ENCODE peak calls at places on chromosomes 2 and 18, in ten cellular contexts. One of them, this sample, is unnamed.

GRCh38 chr2:101418704-101419663 is 31.7 kb upstream of the CREG2 start:
- DNase-seq in upper lobe of right lung: no peak
- DNase-seq in mucosa of descending colon: peak; percentile 84
- DNase-seq in dorsolateral prefrontal cortex: no peak
- DNase-seq in stomach: peak; percentile 68
- DNase-seq in fibroblast of mammary gland: peak; percentile 74
- DNase-seq in body of pancreas: peak; percentile 49
- DNase-seq in MCF 10A: peak; percentile 75
- DNase-seq in GM10248: peak; percentile 58
- DNase-seq in psoas muscle: no peak
- DNase-seq in this sample: peak; percentile 67

GRCh38 chr2:222751821-222752719 is 80.6 kb downstream of the MOGAT1 start:
- DNase-seq in GM10248: no peak
- DNase-seq in upper lobe of right lung: no peak
- DNase-seq in mucosa of descending colon: no peak
- DNase-seq in stomach: no peak
- DNase-seq in MCF 10A: no peak
- DNase-seq in fibroblast of mammary gland: no peak
- DNase-seq in psoas muscle: no peak
- DNase-seq in dorsolateral prefrontal cortex: no peak
- DNase-seq in body of pancreas: no peak
- DNase-seq in this sample: no peak

GRCh38 chr2:227853765-227854271 is 17.6 kb upstream of the DAW1 start:
- DNase-seq in fibroblast of mammary gland: peak; percentile 69
- DNase-seq in dorsolateral prefrontal cortex: no peak
- DNase-seq in psoas muscle: no peak
- DNase-seq in MCF 10A: peak; percentile 51
- DNase-seq in upper lobe of right lung: no peak
- DNase-seq in stomach: no peak
- DNase-seq in body of pancreas: no peak
- DNase-seq in mucosa of descending colon: no peak
- DNase-seq in GM10248: no peak
- DNase-seq in this sample: no peak

GRCh38 chr2:100819365-100820345 is at the start of gene NPAS2:
- DNase-seq in fibroblast of mammary gland: peak; percentile 37
- DNase-seq in mucosa of descending colon: peak; percentile 57
- DNase-seq in body of pancreas: peak; percentile 69
- DNase-seq in psoas muscle: peak; percentile 43
- DNase-seq in stomach: peak; percentile 53
- DNase-seq in dorsolateral prefrontal cortex: no peak
- DNase-seq in GM10248: peak; percentile 21
- DNase-seq in upper lobe of right lung: peak; percentile 67
- DNase-seq in MCF 10A: peak; percentile 16
- DNase-seq in this sample: peak; percentile 36

GRCh38 chr2:19887508-19887907 is 14.3 kb downstream of the TTC32 start:
- DNase-seq in fibroblast of mammary gland: no peak
- DNase-seq in upper lobe of right lung: no peak
- DNase-seq in stomach: no peak
- DNase-seq in body of pancreas: no peak
- DNase-seq in psoas muscle: no peak
- DNase-seq in GM10248: peak; percentile 5
- DNase-seq in MCF 10A: no peak
- DNase-seq in mucosa of descending colon: peak; percentile 44
- DNase-seq in dorsolateral prefrontal cortex: no peak
- DNase-seq in this sample: no peak

GRCh38 chr2:42328148-42328833 is 32.7 kb downstream of the COX7A2L start:
- DNase-seq in body of pancreas: no peak
- DNase-seq in psoas muscle: no peak
- DNase-seq in GM10248: no peak
- DNase-seq in mucosa of descending colon: no peak
- DNase-seq in dorsolateral prefrontal cortex: no peak
- DNase-seq in fibroblast of mammary gland: peak; percentile 60
- DNase-seq in stomach: no peak
- DNase-seq in MCF 10A: peak; percentile 36
- DNase-seq in upper lobe of right lung: no peak
- DNase-seq in this sample: peak; percentile 28

GRCh38 chr18:5543854-5544389 is at the start of gene EPB41L3:
- DNase-seq in fibroblast of mammary gland: peak; percentile 16
- DNase-seq in mucosa of descending colon: peak; percentile 10
- DNase-seq in upper lobe of right lung: peak; percentile 78
- DNase-seq in MCF 10A: no peak
- DNase-seq in dorsolateral prefrontal cortex: peak; percentile 71
- DNase-seq in body of pancreas: peak; percentile 28
- DNase-seq in stomach: no peak
- DNase-seq in psoas muscle: peak; percentile 65
- DNase-seq in GM10248: no peak
- DNase-seq in this sample: no peak

GRCh38 chr2:66569321-66569851 is 134.5 kb downstream of the MEIS1 start:
- DNase-seq in stomach: no peak
- DNase-seq in upper lobe of right lung: no peak
- DNase-seq in mucosa of descending colon: no peak
- DNase-seq in GM10248: no peak
- DNase-seq in dorsolateral prefrontal cortex: no peak
- DNase-seq in MCF 10A: no peak
- DNase-seq in body of pancreas: no peak
- DNase-seq in psoas muscle: no peak
- DNase-seq in fibroblast of mammary gland: peak; percentile 78
- DNase-seq in this sample: no peak

GRCh38 chr2:241224851-241225438 is 36.5 kb downstream of the ANO7 start:
- DNase-seq in fibroblast of mammary gland: no peak
- DNase-seq in GM10248: no peak
- DNase-seq in psoas muscle: no peak
- DNase-seq in body of pancreas: no peak
- DNase-seq in stomach: no peak
- DNase-seq in mucosa of descending colon: no peak
- DNase-seq in dorsolateral prefrontal cortex: peak; percentile 36
- DNase-seq in MCF 10A: peak; percentile 9
- DNase-seq in upper lobe of right lung: no peak
- DNase-seq in this sample: no peak

GRCh38 chr2:214587442-214587841 is 176.6 kb downstream of the VWC2L start:
- DNase-seq in mucosa of descending colon: peak; percentile 15
- DNase-seq in upper lobe of right lung: no peak
- DNase-seq in dorsolateral prefrontal cortex: no peak
- DNase-seq in fibroblast of mammary gland: peak; percentile 2
- DNase-seq in psoas muscle: no peak
- DNase-seq in stomach: no peak
- DNase-seq in body of pancreas: no peak
- DNase-seq in GM10248: no peak
- DNase-seq in MCF 10A: no peak
- DNase-seq in this sample: no peak

GRCh38 chr2:146678516-146678915 is 1166.3 kb upstream of the ACVR2A start:
- DNase-seq in upper lobe of right lung: no peak
- DNase-seq in psoas muscle: no peak
- DNase-seq in GM10248: no peak
- DNase-seq in fibroblast of mammary gland: no peak
- DNase-seq in dorsolateral prefrontal cortex: no peak
- DNase-seq in body of pancreas: no peak
- DNase-seq in MCF 10A: no peak
- DNase-seq in stomach: no peak
- DNase-seq in mucosa of descending colon: no peak
- DNase-seq in this sample: no peak

GRCh38 chr18:22831441-22831904 is 101.7 kb upstream of the RBBP8 start:
- DNase-seq in stomach: no peak
- DNase-seq in fibroblast of mammary gland: peak; percentile 86
- DNase-seq in GM10248: no peak
- DNase-seq in MCF 10A: peak; percentile 97
- DNase-seq in psoas muscle: no peak
- DNase-seq in mucosa of descending colon: peak; percentile 60
- DNase-seq in body of pancreas: no peak
- DNase-seq in dorsolateral prefrontal cortex: no peak
- DNase-seq in upper lobe of right lung: no peak
- DNase-seq in this sample: no peak

GRCh38 chr2:219514196-219514761 is at the start of gene ASIC4:
- DNase-seq in GM10248: no peak
- DNase-seq in MCF 10A: no peak
- DNase-seq in mucosa of descending colon: no peak
- DNase-seq in dorsolateral prefrontal cortex: peak; percentile 62
- DNase-seq in stomach: no peak
- DNase-seq in body of pancreas: no peak
- DNase-seq in upper lobe of right lung: no peak
- DNase-seq in fibroblast of mammary gland: no peak
- DNase-seq in psoas muscle: no peak
- DNase-seq in this sample: no peak

GRCh38 chr2:109475531-109476210 is 138.1 kb downstream of the SEPTIN10 start:
- DNase-seq in upper lobe of right lung: no peak
- DNase-seq in MCF 10A: peak; percentile 58
- DNase-seq in psoas muscle: no peak
- DNase-seq in stomach: no peak
- DNase-seq in GM10248: no peak
- DNase-seq in fibroblast of mammary gland: peak; percentile 67
- DNase-seq in mucosa of descending colon: no peak
- DNase-seq in dorsolateral prefrontal cortex: no peak
- DNase-seq in body of pancreas: no peak
- DNase-seq in this sample: no peak

GRCh38 chr2:216765810-216766259 is 70.5 kb upstream of the IGFBP5 start:
- DNase-seq in fibroblast of mammary gland: no peak
- DNase-seq in psoas muscle: no peak
- DNase-seq in dorsolateral prefrontal cortex: no peak
- DNase-seq in mucosa of descending colon: no peak
- DNase-seq in stomach: no peak
- DNase-seq in upper lobe of right lung: no peak
- DNase-seq in MCF 10A: no peak
- DNase-seq in GM10248: no peak
- DNase-seq in body of pancreas: no peak
- DNase-seq in this sample: no peak
- TF ChIP-seq CTCF in fibroblast of mammary gland: no peak
- TF ChIP-seq CTCF in psoas muscle: no peak
- TF ChIP-seq CTCF in dorsolateral prefrontal cortex: no peak
- TF ChIP-seq CTCF in mucosa of descending colon: no peak
- TF ChIP-seq CTCF in stomach: no peak
- TF ChIP-seq CTCF in upper lobe of right lung: no peak
- TF ChIP-seq CTCF in MCF 10A: no peak
- TF ChIP-seq CTCF in GM10248: no peak
- TF ChIP-seq CTCF in body of pancreas: no peak
- TF ChIP-seq CTCF in this sample: no peak

DNA sequence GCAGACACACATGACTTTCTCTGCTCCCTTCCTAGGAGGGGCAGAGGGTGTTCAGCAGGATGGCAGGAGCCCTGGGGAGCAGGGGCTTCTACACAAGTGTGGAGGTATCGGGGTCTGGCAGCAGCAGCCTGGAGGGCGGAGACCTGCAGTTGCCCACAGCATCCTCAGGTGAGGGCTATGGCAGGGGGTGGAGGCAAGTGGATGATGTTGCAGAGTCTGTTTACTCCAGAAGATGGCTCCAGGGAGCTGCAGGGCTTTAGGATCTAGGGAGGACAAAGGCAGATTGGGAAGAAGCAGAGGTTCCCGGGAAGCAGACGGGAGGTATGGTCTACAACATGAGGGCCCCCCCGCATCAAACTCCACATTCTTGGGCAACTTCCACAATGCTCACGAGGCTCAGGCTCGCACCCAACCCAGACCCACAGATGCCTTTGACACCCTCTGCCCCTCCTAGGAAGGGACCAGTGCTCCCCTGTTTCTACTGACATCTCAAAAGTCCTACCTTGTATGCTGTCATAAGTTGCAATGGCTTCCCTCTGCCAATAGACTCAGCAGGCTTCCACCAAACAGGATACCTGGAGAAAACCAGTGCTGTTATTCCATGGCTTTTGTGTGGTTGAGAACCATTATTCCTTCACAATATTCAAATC is 12.0 kb upstream of the ATP6V1C2 start:
- DNase-seq in GM10248: no peak
- DNase-seq in fibroblast of mammary gland: no peak
- DNase-seq in psoas muscle: no peak
- DNase-seq in upper lobe of right lung: no peak
- DNase-seq in mucosa of descending colon: peak; percentile 50
- DNase-seq in dorsolateral prefrontal cortex: no peak
- DNase-seq in MCF 10A: peak; percentile 71
- DNase-seq in stomach: no peak
- DNase-seq in body of pancreas: no peak
- DNase-seq in this sample: no peak
- TF ChIP-seq CTCF in GM10248: peak; percentile 36
- TF ChIP-seq CTCF in fibroblast of mammary gland: peak; percentile 35
- TF ChIP-seq CTCF in psoas muscle: no peak
- TF ChIP-seq CTCF in upper lobe of right lung: no peak
- TF ChIP-seq CTCF in mucosa of descending colon: peak; percentile 8
- TF ChIP-seq CTCF in dorsolateral prefrontal cortex: no peak
- TF ChIP-seq CTCF in MCF 10A: peak; percentile 53
- TF ChIP-seq CTCF in stomach: no peak
- TF ChIP-seq CTCF in body of pancreas: no peak
- TF ChIP-seq CTCF in this sample: peak; percentile 19

DNA sequence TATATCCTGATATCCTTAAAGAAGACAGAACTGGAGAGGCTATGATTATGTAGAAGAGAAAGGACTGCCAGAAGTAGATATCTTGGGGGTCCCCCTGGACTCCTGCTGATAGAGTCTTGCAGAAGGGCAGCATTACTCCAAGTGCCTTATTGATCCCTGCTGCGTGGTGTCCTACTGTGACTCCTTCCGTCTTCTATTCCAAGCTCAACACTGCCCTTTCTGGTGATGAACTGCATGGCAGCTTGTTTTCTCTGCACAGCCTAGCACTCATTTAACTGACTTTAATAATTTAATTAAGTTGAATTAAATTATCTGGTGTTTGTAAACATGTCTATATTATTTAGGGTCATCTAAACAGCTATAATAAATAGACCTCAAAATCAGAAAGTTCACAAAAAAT is 194.1 kb upstream of the DSEL start:
- DNase-seq in GM10248: no peak
- DNase-seq in mucosa of descending colon: no peak
- DNase-seq in dorsolateral prefrontal cortex: no peak
- DNase-seq in psoas muscle: no peak
- DNase-seq in upper lobe of right lung: no peak
- DNase-seq in stomach: no peak
- DNase-seq in fibroblast of mammary gland: peak; percentile 12
- DNase-seq in MCF 10A: peak; percentile 14
- DNase-seq in body of pancreas: no peak
- DNase-seq in this sample: no peak
- TF ChIP-seq CTCF in GM10248: no peak
- TF ChIP-seq CTCF in mucosa of descending colon: no peak
- TF ChIP-seq CTCF in dorsolateral prefrontal cortex: no peak
- TF ChIP-seq CTCF in psoas muscle: no peak
- TF ChIP-seq CTCF in upper lobe of right lung: peak; percentile 16
- TF ChIP-seq CTCF in stomach: no peak
- TF ChIP-seq CTCF in fibroblast of mammary gland: peak; percentile 26
- TF ChIP-seq CTCF in MCF 10A: no peak
- TF ChIP-seq CTCF in body of pancreas: no peak
- TF ChIP-seq CTCF in this sample: no peak

DNA sequence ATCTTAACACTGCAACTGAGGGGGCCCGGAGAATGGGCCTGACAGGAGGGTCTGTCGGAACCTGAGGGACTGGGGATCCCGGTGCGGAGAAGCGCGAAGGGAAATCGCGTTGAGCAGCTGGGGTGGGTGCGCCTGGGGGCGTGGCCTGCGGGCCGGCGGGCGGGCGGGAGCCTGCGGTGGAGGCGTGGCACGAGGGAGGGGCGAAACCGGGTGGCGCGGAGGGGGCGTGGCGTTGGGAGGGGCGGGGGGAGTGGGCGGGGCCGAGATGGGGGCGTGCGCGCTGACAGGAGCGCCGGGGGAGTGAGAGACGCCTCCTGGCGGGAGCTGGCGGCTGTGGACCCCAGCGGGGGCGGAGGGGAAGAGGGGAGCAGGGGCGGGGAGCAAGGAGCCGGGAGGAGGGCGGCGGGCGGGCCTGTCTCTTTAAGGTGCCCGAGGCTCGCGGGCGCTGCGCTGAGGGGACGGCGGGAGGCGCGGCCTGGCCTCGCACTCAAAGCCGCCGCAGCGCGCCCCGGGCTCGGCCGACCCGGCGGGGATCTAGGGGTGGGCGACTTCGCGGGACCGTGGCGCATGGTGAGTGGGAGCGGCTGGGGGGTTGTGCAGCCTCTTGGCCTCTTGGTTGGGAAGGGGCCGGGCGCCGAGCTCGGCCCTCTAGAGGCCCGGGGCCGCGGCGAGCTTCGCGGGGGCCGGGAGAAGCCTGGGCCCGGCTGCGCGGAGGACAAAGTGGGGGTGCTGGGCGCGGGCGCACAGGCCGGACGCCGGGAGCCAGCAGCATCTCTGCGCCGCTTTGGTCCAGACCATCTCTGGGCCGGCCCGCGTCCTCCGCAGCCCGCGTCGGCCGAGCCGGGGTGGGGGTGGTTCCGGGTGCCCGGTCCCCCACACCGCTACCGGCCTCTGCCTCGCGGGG is at the start of gene TWSG1:
- DNase-seq in dorsolateral prefrontal cortex: peak; percentile 91
- DNase-seq in mucosa of descending colon: peak; percentile 94
- DNase-seq in psoas muscle: peak; percentile 94
- DNase-seq in stomach: peak; percentile 93
- DNase-seq in body of pancreas: peak; percentile 91
- DNase-seq in MCF 10A: peak; percentile 93
- DNase-seq in GM10248: peak; percentile 99
- DNase-seq in upper lobe of right lung: peak; percentile 98
- DNase-seq in fibroblast of mammary gland: peak; percentile 89
- DNase-seq in this sample: peak; percentile 99
- TF ChIP-seq CTCF in dorsolateral prefrontal cortex: peak; percentile 33
- TF ChIP-seq CTCF in mucosa of descending colon: peak; percentile 28
- TF ChIP-seq CTCF in psoas muscle: peak; percentile 36
- TF ChIP-seq CTCF in stomach: no peak
- TF ChIP-seq CTCF in body of pancreas: peak; percentile 53
- TF ChIP-seq CTCF in MCF 10A: peak; percentile 40
- TF ChIP-seq CTCF in GM10248: peak; percentile 46
- TF ChIP-seq CTCF in upper lobe of right lung: peak; percentile 40
- TF ChIP-seq CTCF in fibroblast of mammary gland: no peak
- TF ChIP-seq CTCF in this sample: no peak

This sample was measured in GM20000.